ENCODE peak calls at places on chromosome 2, in six cellular contexts. I is epithelial cell of esophagus, Z is dorsolateral prefrontal cortex, F is BJ, V is brain microvascular endothelial cell, R is fibroblast of the aortic adventitia. P is an unnamed sample.

GRCh38 chr2:14634885-14635871 is 2.7 kb downstream of the LRATD1 start:
- DNase-seq in F (no peak), R (peak), I (peak), V (peak), Z (peak), P (no peak)

GRCh38 chr2:42856891-42857632 is 64.7 kb upstream of the HAAO start:
- DNase-seq in V (no peak), Z (no peak), R (no peak), F (no peak), I (peak), P (no peak)

GRCh38 chr2:51013870-51014526 is 17.9 kb downstream of the NRXN1 start:
- DNase-seq in Z (no peak), V (no peak), I (no peak), R (no peak), F (no peak), P (no peak)

GRCh38 chr2:212842544-212843185 is 304.1 kb upstream of the ERBB4 start:
- DNase-seq in I (peak), Z (peak), R (peak), V (peak), F (peak), P (peak)

GRCh38 chr2:184304006-184304405 is 294.3 kb upstream of the ZNF804A start:
- DNase-seq in R (peak), I (no peak), F (no peak), V (peak), Z (no peak), P (no peak)

GRCh38 chr2:88233216-88233615 is 63.1 kb downstream of the THNSL2 start:
- DNase-seq in Z (no peak), F (no peak), R (no peak), V (no peak), I (no peak), P (no peak)

GRCh38 chr2:101467306-101467705 is 7.6 kb downstream of the RFX8 start:
- DNase-seq in R (no peak), Z (no peak), I (no peak), F (no peak), V (no peak), P (no peak)

GRCh38 chr2:206452750-206453149 is 9.4 kb downstream of the ADAM23 start:
- DNase-seq in Z (no peak), R (peak), F (no peak), I (peak), V (peak), P (no peak)

GRCh38 chr2:226725096-226725495 is 74.5 kb downstream of the IRS1 start:
- DNase-seq in R (no peak), I (no peak), Z (no peak), F (no peak), V (no peak), P (no peak)

GRCh38 chr2:154403242-154403790 is 295.2 kb upstream of the KCNJ3 start:
- DNase-seq in F (no peak), V (no peak), R (no peak), I (no peak), Z (no peak), P (no peak)

GRCh38 chr2:237440819-237441281 is 26.9 kb upstream of the COL6A3 start:
- DNase-seq in F (no peak), I (no peak), R (no peak), Z (no peak), V (peak), P (no peak)

GRCh38 chr2:37117566-37117965 is 33.2 kb downstream of the GPATCH11 start:
- DNase-seq in R (no peak), F (no peak), I (no peak), V (no peak), Z (no peak), P (no peak)

GRCh38 chr2:101520246-101520645 is 45.3 kb upstream of the RFX8 start:
- DNase-seq in F (no peak), I (peak), Z (no peak), V (peak), R (peak), P (no peak)

GRCh38 chr2:241810304-241811208 is 1.6 kb downstream of the NEU4 start:
- DNase-seq in I (no peak), Z (peak), V (no peak), F (no peak), R (no peak), P (no peak)

GRCh38 chr2:43199492-43200481 is 26.6 kb downstream of the ZFP36L2 start:
- DNase-seq in I (peak), V (no peak), R (no peak), F (no peak), Z (no peak), P (no peak)

GRCh38 chr2:48135797-48136196 is 229.5 kb upstream of the FBXO11 start:
- DNase-seq in I (peak), Z (no peak), R (no peak), F (no peak), V (no peak), P (no peak)

GRCh38 chr2:71212336-71212735 is 14.6 kb downstream of the PAIP2B start:
- DNase-seq in V (no peak), R (no peak), Z (no peak), F (no peak), I (peak), P (no peak)

GRCh38 chr2:113173563-113174368 is at the start of gene PSD4:
- DNase-seq in F (no peak), V (no peak), Z (no peak), I (no peak), R (no peak), P (no peak)

GRCh38 chr2:217206326-217206725 is 346.5 kb upstream of the TNP1 start:
- DNase-seq in R (no peak), Z (no peak), V (no peak), I (no peak), F (no peak), P (no peak)

GRCh38 chr2:217208867-217209266 is 349.0 kb upstream of the TNP1 start:
- DNase-seq in V (no peak), Z (no peak), F (no peak), I (no peak), R (no peak), P (no peak)

GRCh38 chr2:217203086-217203485 is 343.2 kb upstream of the TNP1 start:
- DNase-seq in F (no peak), V (no peak), R (no peak), I (no peak), Z (no peak), P (no peak)

GRCh38 chr2:217207387-217208010 is 347.6 kb upstream of the TNP1 start:
- DNase-seq in V (no peak), Z (no peak), I (no peak), F (no peak), R (no peak), P (no peak)

GRCh38 chr2:217204358-217204757 is 344.5 kb upstream of the TNP1 start:
- DNase-seq in V (no peak), R (peak), I (no peak), Z (no peak), F (peak), P (no peak)
- H3K4me3 ChIP-seq in V (no peak), R (no peak), I (no peak), Z (no peak), F (no peak), P (no peak)

GRCh38 chr2:215731108-215731507 is 282.2 kb downstream of the MREG start:
- DNase-seq in V (no peak), F (no peak), I (no peak), Z (no peak), R (no peak), P (no peak)

GRCh38 chr2:215726070-215726469 is 287.3 kb downstream of the MREG start:
- DNase-seq in V (no peak), I (no peak), R (no peak), F (no peak), Z (no peak), P (no peak)

GRCh38 chr2:215727507-215728503 is 285.5 kb downstream of the MREG start:
- DNase-seq in V (no peak), F (no peak), Z (no peak), I (peak), R (peak), P (no peak)

GRCh38 chr2:215729985-215730620 is 283.2 kb downstream of the MREG start:
- DNase-seq in F (no peak), I (peak), Z (no peak), V (no peak), R (peak), P (no peak)

DNA sequence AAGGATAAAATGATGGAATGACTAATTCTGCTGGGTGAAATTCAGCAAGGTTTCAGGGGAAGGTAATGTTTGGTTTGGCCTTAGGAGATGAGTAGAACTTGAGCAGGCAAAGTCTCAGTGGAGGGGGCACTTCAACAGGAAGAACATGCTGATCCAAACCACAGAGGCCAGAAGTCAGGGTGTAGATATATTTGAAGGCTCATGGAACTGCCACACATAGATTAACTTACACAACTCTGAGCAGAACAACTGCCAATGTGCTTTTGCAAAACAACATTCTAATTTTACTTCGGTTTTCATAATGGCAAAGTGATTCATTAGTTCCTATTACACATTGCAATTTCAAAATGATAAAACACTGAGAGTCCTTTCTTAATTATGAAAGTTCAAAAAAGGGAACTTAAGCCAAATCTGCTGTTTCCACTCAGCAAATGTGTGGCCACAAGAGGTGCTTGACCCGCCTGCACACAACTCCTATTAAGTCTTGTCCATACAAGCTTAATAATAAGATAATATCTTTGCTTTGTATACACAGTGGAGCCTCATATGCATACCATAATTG is 284.8 kb downstream of the MREG start:
- DNase-seq in Z (no peak), I (peak), F (peak), V (peak), R (peak), P (peak)
- TF ChIP-seq CTCF in Z (no peak), I (no peak), F (no peak), V (peak), R (peak), P (no peak)

GRCh38 chr2:197357986-197358385 is 47.4 kb upstream of the ANKRD44 start:
- DNase-seq in V (no peak), Z (no peak), F (no peak), I (no peak), R (no peak), P (no peak)

GRCh38 chr2:197349699-197350098 is 39.1 kb upstream of the ANKRD44 start:
- DNase-seq in R (no peak), I (no peak), Z (no peak), F (no peak), V (no peak), P (no peak)

GRCh38 chr2:197353393-197354168 is 43.0 kb upstream of the ANKRD44 start:
- DNase-seq in Z (no peak), F (no peak), I (no peak), R (no peak), V (no peak), P (no peak)

GRCh38 chr2:197356136-197356535 is 45.6 kb upstream of the ANKRD44 start:
- DNase-seq in R (no peak), I (no peak), Z (no peak), F (no peak), V (no peak), P (no peak)

DNA sequence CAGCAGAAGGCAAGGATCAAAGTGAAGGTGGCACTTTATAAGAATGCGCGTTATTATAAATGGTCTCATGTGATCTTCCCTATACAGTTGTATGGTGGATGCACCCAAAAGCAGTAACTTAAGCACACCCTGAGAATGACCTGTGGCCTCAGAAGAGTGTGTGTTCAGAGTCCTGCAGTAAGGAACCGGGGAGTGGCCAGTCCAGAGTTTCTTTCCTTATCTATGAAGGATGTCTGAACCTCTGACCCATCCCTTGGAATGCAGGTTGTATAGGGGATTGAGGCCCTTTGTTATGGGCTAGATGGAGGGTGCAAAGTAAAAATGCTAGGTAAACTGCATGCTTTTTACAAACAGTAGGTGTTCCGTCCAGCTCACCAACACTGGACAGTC is 43.6 kb upstream of the ANKRD44 start:
- DNase-seq in F (no peak), Z (no peak), R (no peak), I (no peak), V (no peak), P (no peak)
- H3K4me3 ChIP-seq in F (no peak), Z (no peak), R (no peak), I (no peak), V (no peak), P (no peak)

DNA sequence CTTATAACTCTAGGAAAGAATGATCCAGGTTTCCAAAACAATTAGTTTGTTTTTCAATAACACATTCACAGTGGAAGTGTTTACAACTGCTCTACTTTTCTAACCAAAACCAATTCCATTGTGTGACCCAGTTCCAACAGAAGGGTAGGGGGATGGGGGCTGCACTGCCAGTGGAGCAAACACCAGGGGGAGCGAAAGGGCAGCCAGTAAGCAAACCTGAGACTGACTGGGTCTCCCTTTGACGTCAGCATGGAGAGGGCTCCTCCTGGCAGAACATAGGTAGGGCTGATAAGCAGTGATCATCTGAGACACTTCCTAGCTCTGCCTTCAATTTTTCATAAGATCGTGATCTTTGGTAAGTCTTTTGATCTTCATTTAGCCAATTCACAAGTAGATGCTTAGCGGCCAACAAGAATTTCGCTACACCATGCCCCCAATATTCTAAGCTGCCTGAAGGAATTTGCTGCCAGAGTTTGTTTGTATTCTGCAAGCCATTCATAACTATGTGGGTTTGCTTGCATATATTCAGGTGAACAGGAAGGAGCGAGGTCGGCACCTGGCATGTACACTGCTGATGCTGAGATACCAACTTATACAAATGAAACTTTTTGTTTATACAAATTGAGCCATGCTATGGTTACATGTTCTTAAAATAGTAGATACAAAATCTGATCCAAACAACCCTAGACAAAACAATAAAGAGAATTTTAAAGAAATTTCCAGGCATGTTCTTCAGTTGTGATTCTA is 45.9 kb downstream of the ST6GAL2 start:
- DNase-seq in R (no peak), Z (no peak), I (no peak), V (peak), F (no peak), P (no peak)
- TF ChIP-seq CTCF in R (no peak), Z (no peak), I (no peak), V (peak), F (no peak), P (peak)

GRCh38 chr2:173435574-173435973 is 80.9 kb downstream of the CDCA7 start:
- DNase-seq in R (no peak), V (no peak), F (no peak), I (no peak), Z (no peak), P (no peak)

GRCh38 chr2:173446722-173447121 is 92.0 kb downstream of the CDCA7 start:
- DNase-seq in F (no peak), I (peak), Z (no peak), R (no peak), V (no peak), P (no peak)

GRCh38 chr2:173436088-173436487 is 81.4 kb downstream of the CDCA7 start:
- DNase-seq in V (no peak), I (no peak), R (no peak), F (no peak), Z (no peak), P (no peak)

GRCh38 chr2:173441222-173441621 is 86.5 kb downstream of the CDCA7 start:
- DNase-seq in F (no peak), Z (no peak), R (peak), V (peak), I (no peak), P (no peak)
- H3K4me3 ChIP-seq in F (no peak), Z (no peak), R (no peak), V (no peak), I (no peak), P (no peak)

DNA sequence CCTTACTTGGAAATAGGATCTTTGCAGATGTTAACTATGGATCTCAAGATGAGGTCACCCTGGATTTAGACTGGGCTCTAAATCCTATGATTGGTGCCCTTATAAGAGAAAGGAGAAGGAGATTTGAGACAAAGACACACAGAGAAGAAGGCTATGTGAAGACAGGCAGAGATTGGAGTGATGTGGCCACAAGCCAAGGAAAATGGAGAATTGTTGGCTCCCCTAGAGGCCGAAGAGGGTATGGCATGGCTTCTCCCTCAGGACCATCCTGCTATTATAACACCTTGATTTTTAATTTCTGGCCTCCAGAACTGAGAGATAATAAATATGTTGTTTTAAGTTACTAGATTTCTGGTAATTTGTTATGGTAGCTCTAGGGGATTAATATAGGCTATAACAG is 7.6 kb downstream of the CYBRD1 start:
- DNase-seq in Z (no peak), V (no peak), R (no peak), I (no peak), F (no peak), P (no peak)
- TF ChIP-seq CTCF in Z (peak), V (peak), R (peak), I (peak), F (peak), P (peak)

DNA sequence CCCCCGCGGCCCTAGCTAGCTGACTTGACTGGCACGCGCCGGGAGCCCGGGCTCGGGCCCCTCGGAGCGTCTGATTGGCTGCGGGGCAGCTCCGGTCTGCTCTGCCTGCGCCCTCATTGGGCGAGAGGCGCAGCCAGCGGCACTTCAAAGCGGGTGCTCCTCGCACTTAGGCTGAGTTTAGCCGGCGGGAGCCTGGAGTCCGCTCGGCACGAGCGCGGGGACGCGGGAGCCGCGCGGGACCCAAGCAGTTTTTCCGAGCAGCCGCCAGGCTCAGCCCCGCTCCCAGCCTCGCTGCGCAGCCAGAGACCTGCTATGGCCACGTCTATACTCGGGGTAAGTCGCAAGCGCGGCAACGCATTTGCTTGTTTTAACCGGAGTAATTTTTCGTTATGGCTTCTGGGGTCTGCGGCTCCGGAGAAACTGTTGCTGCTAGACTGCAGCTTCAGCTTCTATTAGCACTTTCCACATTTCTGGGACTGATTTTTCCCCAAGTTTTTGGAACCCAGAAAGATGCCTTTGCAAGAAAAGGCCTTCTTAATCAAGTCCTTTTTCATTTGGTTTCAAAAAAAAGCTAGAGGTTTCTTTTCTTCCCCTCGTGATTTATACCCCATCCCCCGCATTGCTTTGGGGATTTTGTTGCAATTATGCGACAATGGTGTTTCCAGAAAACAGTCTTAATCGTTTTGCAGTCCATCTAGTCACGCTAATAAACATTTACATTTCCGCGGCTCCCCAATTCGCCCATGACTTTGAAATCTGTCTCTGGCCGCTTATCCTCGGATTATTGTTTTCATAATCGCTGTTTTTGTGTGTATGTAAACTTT is at the start of gene SP9:
- DNase-seq in I (peak), F (no peak), Z (no peak), R (no peak), V (no peak), P (no peak)
- H3K4me3 ChIP-seq in I (no peak), F (no peak), Z (peak), R (no peak), V (peak), P (peak)

DNA sequence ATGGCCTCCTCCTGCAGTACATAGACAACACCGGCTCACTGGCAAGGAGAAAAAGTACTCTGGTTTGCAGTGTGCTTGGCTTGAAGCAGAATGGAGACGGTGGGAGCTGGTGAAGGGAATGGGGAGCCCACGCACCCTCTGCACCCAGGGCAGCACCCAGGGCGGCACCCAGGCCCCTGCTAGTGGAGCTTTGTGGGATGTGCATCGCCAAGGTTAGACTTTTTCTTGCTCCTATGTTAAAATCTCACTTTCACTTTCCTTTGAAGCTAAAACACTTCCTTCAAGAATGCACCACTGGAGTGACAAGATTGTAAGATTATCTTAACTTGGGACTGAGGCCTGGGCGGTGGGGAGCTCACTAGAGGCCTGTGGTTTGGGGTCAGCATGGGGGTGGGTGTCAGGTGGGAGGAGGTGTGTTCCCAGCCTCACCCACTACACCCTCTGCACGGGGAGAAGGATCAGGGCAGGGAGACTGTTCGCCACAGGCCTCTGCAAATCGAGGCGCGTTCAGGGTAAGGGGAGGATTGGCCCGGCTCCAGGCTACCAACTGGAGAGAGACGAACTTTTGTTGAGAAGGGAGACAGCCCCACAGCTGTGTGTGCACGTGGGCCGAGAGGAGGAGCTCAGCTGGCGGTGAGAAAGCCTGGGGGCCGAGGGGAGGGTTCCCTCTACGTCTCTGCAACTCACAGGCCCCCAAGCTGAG is 147.5 kb downstream of the KLHL29 start:
- DNase-seq in R (no peak), Z (no peak), F (no peak), V (no peak), I (no peak), P (no peak)
- TF ChIP-seq CTCF in R (no peak), Z (no peak), F (no peak), V (no peak), I (no peak), P (no peak)